ENCODE peak calls at places on chromosomes 1 and 21, in nine cellular contexts. One of them, this sample, is unnamed.

GRCh38 chr1:219498666-219499065 is 114.2 kb downstream of the ZC3H11B start:
- DNase-seq in activated T-helper 1 cell treated with Interleukin-2 at 50 U/mL for 16 hours: no peak
- DNase-seq in stimulated activated CD8-positive, alpha-beta memory T cell treated with anti-CD3 and anti-CD28 coated beads, Interleukin-15, amount 100 ng/mL, for 24 hours: no peak
- DNase-seq in CD4-positive, alpha-beta memory T cell: no peak
- DNase-seq in dermis blood vessel endothelial cell: no peak
- DNase-seq in non-pigmented ciliary epithelial cell: no peak
- DNase-seq in activated CD4-positive, alpha-beta T cell treated with anti-CD3 and anti-CD28 coated beads for 48 hours: no peak
- DNase-seq in T follicular helper cell: no peak
- DNase-seq in T-cell: no peak
- DNase-seq in this sample: no peak

GRCh38 chr1:171251741-171252300 is 3.5 kb downstream of the FMO1 start:
- DNase-seq in activated T-helper 1 cell treated with Interleukin-2 at 50 U/mL for 16 hours: no peak
- DNase-seq in stimulated activated CD8-positive, alpha-beta memory T cell treated with anti-CD3 and anti-CD28 coated beads, Interleukin-15, amount 100 ng/mL, for 24 hours: no peak
- DNase-seq in CD4-positive, alpha-beta memory T cell: no peak
- DNase-seq in dermis blood vessel endothelial cell: peak
- DNase-seq in non-pigmented ciliary epithelial cell: no peak
- DNase-seq in activated CD4-positive, alpha-beta T cell treated with anti-CD3 and anti-CD28 coated beads for 48 hours: peak
- DNase-seq in T follicular helper cell: no peak
- DNase-seq in T-cell: peak
- DNase-seq in this sample: peak

GRCh38 chr1:43329995-43330751 is 7.4 kb upstream of the MPL start:
- DNase-seq in activated T-helper 1 cell treated with Interleukin-2 at 50 U/mL for 16 hours: no peak
- DNase-seq in stimulated activated CD8-positive, alpha-beta memory T cell treated with anti-CD3 and anti-CD28 coated beads, Interleukin-15, amount 100 ng/mL, for 24 hours: peak
- DNase-seq in CD4-positive, alpha-beta memory T cell: no peak
- DNase-seq in dermis blood vessel endothelial cell: peak
- DNase-seq in non-pigmented ciliary epithelial cell: peak
- DNase-seq in activated CD4-positive, alpha-beta T cell treated with anti-CD3 and anti-CD28 coated beads for 48 hours: peak
- DNase-seq in T follicular helper cell: no peak
- DNase-seq in T-cell: no peak
- DNase-seq in this sample: peak

GRCh38 chr1:171742577-171742922 is 685 bp upstream of the VAMP4 start:
- DNase-seq in activated T-helper 1 cell treated with Interleukin-2 at 50 U/mL for 16 hours: no peak
- DNase-seq in stimulated activated CD8-positive, alpha-beta memory T cell treated with anti-CD3 and anti-CD28 coated beads, Interleukin-15, amount 100 ng/mL, for 24 hours: no peak
- DNase-seq in CD4-positive, alpha-beta memory T cell: no peak
- DNase-seq in dermis blood vessel endothelial cell: peak
- DNase-seq in non-pigmented ciliary epithelial cell: no peak
- DNase-seq in activated CD4-positive, alpha-beta T cell treated with anti-CD3 and anti-CD28 coated beads for 48 hours: peak
- DNase-seq in T follicular helper cell: no peak
- DNase-seq in T-cell: no peak
- DNase-seq in this sample: peak

GRCh38 chr21:42233067-42233981 is 14.4 kb downstream of the ABCG1 start:
- DNase-seq in activated T-helper 1 cell treated with Interleukin-2 at 50 U/mL for 16 hours: peak
- DNase-seq in stimulated activated CD8-positive, alpha-beta memory T cell treated with anti-CD3 and anti-CD28 coated beads, Interleukin-15, amount 100 ng/mL, for 24 hours: no peak
- DNase-seq in CD4-positive, alpha-beta memory T cell: peak
- DNase-seq in dermis blood vessel endothelial cell: peak
- DNase-seq in non-pigmented ciliary epithelial cell: no peak
- DNase-seq in activated CD4-positive, alpha-beta T cell treated with anti-CD3 and anti-CD28 coated beads for 48 hours: peak
- DNase-seq in T follicular helper cell: peak
- DNase-seq in T-cell: peak
- DNase-seq in this sample: peak

GRCh38 chr21:45365186-45365607 is 39.8 kb upstream of the COL18A1 start:
- DNase-seq in activated T-helper 1 cell treated with Interleukin-2 at 50 U/mL for 16 hours: no peak
- DNase-seq in stimulated activated CD8-positive, alpha-beta memory T cell treated with anti-CD3 and anti-CD28 coated beads, Interleukin-15, amount 100 ng/mL, for 24 hours: no peak
- DNase-seq in CD4-positive, alpha-beta memory T cell: no peak
- DNase-seq in dermis blood vessel endothelial cell: no peak
- DNase-seq in non-pigmented ciliary epithelial cell: no peak
- DNase-seq in activated CD4-positive, alpha-beta T cell treated with anti-CD3 and anti-CD28 coated beads for 48 hours: no peak
- DNase-seq in T follicular helper cell: no peak
- DNase-seq in T-cell: no peak
- DNase-seq in this sample: no peak

GRCh38 chr1:16245476-16246196 is 8.7 kb upstream of the CPLANE2 start:
- DNase-seq in activated T-helper 1 cell treated with Interleukin-2 at 50 U/mL for 16 hours: no peak
- DNase-seq in stimulated activated CD8-positive, alpha-beta memory T cell treated with anti-CD3 and anti-CD28 coated beads, Interleukin-15, amount 100 ng/mL, for 24 hours: no peak
- DNase-seq in CD4-positive, alpha-beta memory T cell: no peak
- DNase-seq in dermis blood vessel endothelial cell: no peak
- DNase-seq in non-pigmented ciliary epithelial cell: no peak
- DNase-seq in activated CD4-positive, alpha-beta T cell treated with anti-CD3 and anti-CD28 coated beads for 48 hours: no peak
- DNase-seq in T follicular helper cell: no peak
- DNase-seq in T-cell: no peak
- DNase-seq in this sample: no peak

GRCh38 chr1:45569571-45569961 is 14.3 kb upstream of the NASP start:
- DNase-seq in activated T-helper 1 cell treated with Interleukin-2 at 50 U/mL for 16 hours: no peak
- DNase-seq in stimulated activated CD8-positive, alpha-beta memory T cell treated with anti-CD3 and anti-CD28 coated beads, Interleukin-15, amount 100 ng/mL, for 24 hours: no peak
- DNase-seq in CD4-positive, alpha-beta memory T cell: no peak
- DNase-seq in dermis blood vessel endothelial cell: no peak
- DNase-seq in non-pigmented ciliary epithelial cell: no peak
- DNase-seq in activated CD4-positive, alpha-beta T cell treated with anti-CD3 and anti-CD28 coated beads for 48 hours: no peak
- DNase-seq in T follicular helper cell: no peak
- DNase-seq in T-cell: no peak
- DNase-seq in this sample: no peak

GRCh38 chr21:46161180-46161799 is 5.9 kb upstream of the FTCD start:
- DNase-seq in activated T-helper 1 cell treated with Interleukin-2 at 50 U/mL for 16 hours: no peak
- DNase-seq in stimulated activated CD8-positive, alpha-beta memory T cell treated with anti-CD3 and anti-CD28 coated beads, Interleukin-15, amount 100 ng/mL, for 24 hours: no peak
- DNase-seq in CD4-positive, alpha-beta memory T cell: no peak
- DNase-seq in dermis blood vessel endothelial cell: no peak
- DNase-seq in non-pigmented ciliary epithelial cell: no peak
- DNase-seq in activated CD4-positive, alpha-beta T cell treated with anti-CD3 and anti-CD28 coated beads for 48 hours: no peak
- DNase-seq in T follicular helper cell: no peak
- DNase-seq in T-cell: no peak
- DNase-seq in this sample: no peak

GRCh38 chr1:116415699-116416533 is 42.9 kb downstream of the ATP1A1 start:
- DNase-seq in activated T-helper 1 cell treated with Interleukin-2 at 50 U/mL for 16 hours: no peak
- DNase-seq in stimulated activated CD8-positive, alpha-beta memory T cell treated with anti-CD3 and anti-CD28 coated beads, Interleukin-15, amount 100 ng/mL, for 24 hours: no peak
- DNase-seq in CD4-positive, alpha-beta memory T cell: no peak
- DNase-seq in dermis blood vessel endothelial cell: no peak
- DNase-seq in non-pigmented ciliary epithelial cell: no peak
- DNase-seq in activated CD4-positive, alpha-beta T cell treated with anti-CD3 and anti-CD28 coated beads for 48 hours: no peak
- DNase-seq in T follicular helper cell: no peak
- DNase-seq in T-cell: no peak
- DNase-seq in this sample: peak

GRCh38 chr1:216422821-216423529 is at the start of gene USH2A:
- DNase-seq in activated T-helper 1 cell treated with Interleukin-2 at 50 U/mL for 16 hours: no peak
- DNase-seq in stimulated activated CD8-positive, alpha-beta memory T cell treated with anti-CD3 and anti-CD28 coated beads, Interleukin-15, amount 100 ng/mL, for 24 hours: no peak
- DNase-seq in CD4-positive, alpha-beta memory T cell: no peak
- DNase-seq in dermis blood vessel endothelial cell: no peak
- DNase-seq in non-pigmented ciliary epithelial cell: no peak
- DNase-seq in activated CD4-positive, alpha-beta T cell treated with anti-CD3 and anti-CD28 coated beads for 48 hours: no peak
- DNase-seq in T follicular helper cell: no peak
- DNase-seq in T-cell: no peak
- DNase-seq in this sample: no peak

GRCh38 chr1:64209221-64209620 is 5.8 kb downstream of the UBE2U start:
- DNase-seq in activated T-helper 1 cell treated with Interleukin-2 at 50 U/mL for 16 hours: no peak
- DNase-seq in stimulated activated CD8-positive, alpha-beta memory T cell treated with anti-CD3 and anti-CD28 coated beads, Interleukin-15, amount 100 ng/mL, for 24 hours: no peak
- DNase-seq in CD4-positive, alpha-beta memory T cell: no peak
- DNase-seq in dermis blood vessel endothelial cell: no peak
- DNase-seq in non-pigmented ciliary epithelial cell: no peak
- DNase-seq in activated CD4-positive, alpha-beta T cell treated with anti-CD3 and anti-CD28 coated beads for 48 hours: no peak
- DNase-seq in T follicular helper cell: no peak
- DNase-seq in T-cell: no peak
- DNase-seq in this sample: no peak

GRCh38 chr1:241848680-241849344 is 808 bp downstream of the EXO1 start:
- DNase-seq in activated T-helper 1 cell treated with Interleukin-2 at 50 U/mL for 16 hours: no peak
- DNase-seq in stimulated activated CD8-positive, alpha-beta memory T cell treated with anti-CD3 and anti-CD28 coated beads, Interleukin-15, amount 100 ng/mL, for 24 hours: no peak
- DNase-seq in CD4-positive, alpha-beta memory T cell: no peak
- DNase-seq in dermis blood vessel endothelial cell: no peak
- DNase-seq in non-pigmented ciliary epithelial cell: no peak
- DNase-seq in activated CD4-positive, alpha-beta T cell treated with anti-CD3 and anti-CD28 coated beads for 48 hours: no peak
- DNase-seq in T follicular helper cell: no peak
- DNase-seq in T-cell: no peak
- DNase-seq in this sample: peak

GRCh38 chr1:221449801-221450470 is 292.0 kb downstream of the DUSP10 start:
- DNase-seq in activated T-helper 1 cell treated with Interleukin-2 at 50 U/mL for 16 hours: no peak
- DNase-seq in stimulated activated CD8-positive, alpha-beta memory T cell treated with anti-CD3 and anti-CD28 coated beads, Interleukin-15, amount 100 ng/mL, for 24 hours: no peak
- DNase-seq in CD4-positive, alpha-beta memory T cell: no peak
- DNase-seq in dermis blood vessel endothelial cell: no peak
- DNase-seq in non-pigmented ciliary epithelial cell: no peak
- DNase-seq in activated CD4-positive, alpha-beta T cell treated with anti-CD3 and anti-CD28 coated beads for 48 hours: no peak
- DNase-seq in T follicular helper cell: no peak
- DNase-seq in T-cell: no peak
- DNase-seq in this sample: no peak

GRCh38 chr1:246579818-246580217 is 13.6 kb downstream of the CNST start:
- DNase-seq in activated T-helper 1 cell treated with Interleukin-2 at 50 U/mL for 16 hours: no peak
- DNase-seq in stimulated activated CD8-positive, alpha-beta memory T cell treated with anti-CD3 and anti-CD28 coated beads, Interleukin-15, amount 100 ng/mL, for 24 hours: no peak
- DNase-seq in CD4-positive, alpha-beta memory T cell: no peak
- DNase-seq in dermis blood vessel endothelial cell: no peak
- DNase-seq in non-pigmented ciliary epithelial cell: no peak
- DNase-seq in activated CD4-positive, alpha-beta T cell treated with anti-CD3 and anti-CD28 coated beads for 48 hours: no peak
- DNase-seq in T follicular helper cell: no peak
- DNase-seq in T-cell: no peak
- DNase-seq in this sample: peak

GRCh38 chr1:63693956-63694607 is 79.7 kb upstream of the ROR1 start:
- DNase-seq in activated T-helper 1 cell treated with Interleukin-2 at 50 U/mL for 16 hours: no peak
- DNase-seq in stimulated activated CD8-positive, alpha-beta memory T cell treated with anti-CD3 and anti-CD28 coated beads, Interleukin-15, amount 100 ng/mL, for 24 hours: no peak
- DNase-seq in CD4-positive, alpha-beta memory T cell: no peak
- DNase-seq in dermis blood vessel endothelial cell: no peak
- DNase-seq in non-pigmented ciliary epithelial cell: no peak
- DNase-seq in activated CD4-positive, alpha-beta T cell treated with anti-CD3 and anti-CD28 coated beads for 48 hours: no peak
- DNase-seq in T follicular helper cell: no peak
- DNase-seq in T-cell: no peak
- DNase-seq in this sample: peak

GRCh38 chr1:46532498-46533178 is 18.8 kb downstream of the KNCN start:
- DNase-seq in activated T-helper 1 cell treated with Interleukin-2 at 50 U/mL for 16 hours: peak
- DNase-seq in stimulated activated CD8-positive, alpha-beta memory T cell treated with anti-CD3 and anti-CD28 coated beads, Interleukin-15, amount 100 ng/mL, for 24 hours: peak
- DNase-seq in CD4-positive, alpha-beta memory T cell: peak
- DNase-seq in dermis blood vessel endothelial cell: peak
- DNase-seq in non-pigmented ciliary epithelial cell: no peak
- DNase-seq in activated CD4-positive, alpha-beta T cell treated with anti-CD3 and anti-CD28 coated beads for 48 hours: peak
- DNase-seq in T follicular helper cell: peak
- DNase-seq in T-cell: peak
- DNase-seq in this sample: peak

GRCh38 chr1:233723387-233723786 is 109.5 kb downstream of the KCNK1 start:
- DNase-seq in activated T-helper 1 cell treated with Interleukin-2 at 50 U/mL for 16 hours: no peak
- DNase-seq in stimulated activated CD8-positive, alpha-beta memory T cell treated with anti-CD3 and anti-CD28 coated beads, Interleukin-15, amount 100 ng/mL, for 24 hours: no peak
- DNase-seq in CD4-positive, alpha-beta memory T cell: no peak
- DNase-seq in dermis blood vessel endothelial cell: no peak
- DNase-seq in non-pigmented ciliary epithelial cell: no peak
- DNase-seq in activated CD4-positive, alpha-beta T cell treated with anti-CD3 and anti-CD28 coated beads for 48 hours: no peak
- DNase-seq in T follicular helper cell: no peak
- DNase-seq in T-cell: no peak
- DNase-seq in this sample: no peak

GRCh38 chr1:215776336-215776735 is 209.2 kb downstream of the KCTD3 start:
- DNase-seq in activated T-helper 1 cell treated with Interleukin-2 at 50 U/mL for 16 hours: no peak
- DNase-seq in stimulated activated CD8-positive, alpha-beta memory T cell treated with anti-CD3 and anti-CD28 coated beads, Interleukin-15, amount 100 ng/mL, for 24 hours: no peak
- DNase-seq in CD4-positive, alpha-beta memory T cell: no peak
- DNase-seq in dermis blood vessel endothelial cell: no peak
- DNase-seq in non-pigmented ciliary epithelial cell: no peak
- DNase-seq in activated CD4-positive, alpha-beta T cell treated with anti-CD3 and anti-CD28 coated beads for 48 hours: no peak
- DNase-seq in T follicular helper cell: no peak
- DNase-seq in T-cell: no peak
- DNase-seq in this sample: no peak

GRCh38 chr1:156471496-156472490 is 28.8 kb downstream of the MEF2D start:
- DNase-seq in activated T-helper 1 cell treated with Interleukin-2 at 50 U/mL for 16 hours: no peak
- DNase-seq in stimulated activated CD8-positive, alpha-beta memory T cell treated with anti-CD3 and anti-CD28 coated beads, Interleukin-15, amount 100 ng/mL, for 24 hours: no peak
- DNase-seq in CD4-positive, alpha-beta memory T cell: no peak
- DNase-seq in dermis blood vessel endothelial cell: no peak
- DNase-seq in non-pigmented ciliary epithelial cell: no peak
- DNase-seq in activated CD4-positive, alpha-beta T cell treated with anti-CD3 and anti-CD28 coated beads for 48 hours: no peak
- DNase-seq in T follicular helper cell: no peak
- DNase-seq in T-cell: no peak
- DNase-seq in this sample: no peak

GRCh38 chr1:53693773-53694717 is 44.9 kb downstream of the GLIS1 start:
- DNase-seq in activated T-helper 1 cell treated with Interleukin-2 at 50 U/mL for 16 hours: no peak
- DNase-seq in stimulated activated CD8-positive, alpha-beta memory T cell treated with anti-CD3 and anti-CD28 coated beads, Interleukin-15, amount 100 ng/mL, for 24 hours: no peak
- DNase-seq in CD4-positive, alpha-beta memory T cell: no peak
- DNase-seq in dermis blood vessel endothelial cell: peak
- DNase-seq in non-pigmented ciliary epithelial cell: no peak
- DNase-seq in activated CD4-positive, alpha-beta T cell treated with anti-CD3 and anti-CD28 coated beads for 48 hours: no peak
- DNase-seq in T follicular helper cell: no peak
- DNase-seq in T-cell: no peak
- DNase-seq in this sample: no peak

GRCh38 chr1:57089855-57090254 is 124.0 kb upstream of the C8B start:
- DNase-seq in activated T-helper 1 cell treated with Interleukin-2 at 50 U/mL for 16 hours: no peak
- DNase-seq in stimulated activated CD8-positive, alpha-beta memory T cell treated with anti-CD3 and anti-CD28 coated beads, Interleukin-15, amount 100 ng/mL, for 24 hours: no peak
- DNase-seq in CD4-positive, alpha-beta memory T cell: no peak
- DNase-seq in dermis blood vessel endothelial cell: no peak
- DNase-seq in non-pigmented ciliary epithelial cell: no peak
- DNase-seq in activated CD4-positive, alpha-beta T cell treated with anti-CD3 and anti-CD28 coated beads for 48 hours: no peak
- DNase-seq in T follicular helper cell: no peak
- DNase-seq in T-cell: no peak
- DNase-seq in this sample: no peak

GRCh38 chr21:39029086-39029772 is 154.0 kb downstream of the PSMG1 start:
- DNase-seq in activated T-helper 1 cell treated with Interleukin-2 at 50 U/mL for 16 hours: no peak
- DNase-seq in stimulated activated CD8-positive, alpha-beta memory T cell treated with anti-CD3 and anti-CD28 coated beads, Interleukin-15, amount 100 ng/mL, for 24 hours: no peak
- DNase-seq in CD4-positive, alpha-beta memory T cell: no peak
- DNase-seq in dermis blood vessel endothelial cell: no peak
- DNase-seq in non-pigmented ciliary epithelial cell: no peak
- DNase-seq in activated CD4-positive, alpha-beta T cell treated with anti-CD3 and anti-CD28 coated beads for 48 hours: no peak
- DNase-seq in T follicular helper cell: no peak
- DNase-seq in T-cell: no peak
- DNase-seq in this sample: no peak

GRCh38 chr1:240189386-240189989 is 97.8 kb downstream of the FMN2 start:
- DNase-seq in activated T-helper 1 cell treated with Interleukin-2 at 50 U/mL for 16 hours: no peak
- DNase-seq in stimulated activated CD8-positive, alpha-beta memory T cell treated with anti-CD3 and anti-CD28 coated beads, Interleukin-15, amount 100 ng/mL, for 24 hours: no peak
- DNase-seq in CD4-positive, alpha-beta memory T cell: peak
- DNase-seq in dermis blood vessel endothelial cell: peak
- DNase-seq in non-pigmented ciliary epithelial cell: no peak
- DNase-seq in activated CD4-positive, alpha-beta T cell treated with anti-CD3 and anti-CD28 coated beads for 48 hours: peak
- DNase-seq in T follicular helper cell: no peak
- DNase-seq in T-cell: no peak
- DNase-seq in this sample: peak

GRCh38 chr1:97209381-97209780 is 487.8 kb downstream of the PTBP2 start:
- DNase-seq in activated T-helper 1 cell treated with Interleukin-2 at 50 U/mL for 16 hours: no peak
- DNase-seq in stimulated activated CD8-positive, alpha-beta memory T cell treated with anti-CD3 and anti-CD28 coated beads, Interleukin-15, amount 100 ng/mL, for 24 hours: no peak
- DNase-seq in CD4-positive, alpha-beta memory T cell: no peak
- DNase-seq in dermis blood vessel endothelial cell: no peak
- DNase-seq in non-pigmented ciliary epithelial cell: no peak
- DNase-seq in activated CD4-positive, alpha-beta T cell treated with anti-CD3 and anti-CD28 coated beads for 48 hours: no peak
- DNase-seq in T follicular helper cell: no peak
- DNase-seq in T-cell: no peak
- DNase-seq in this sample: no peak

GRCh38 chr1:114177282-114177681 is 23.6 kb upstream of the SYT6 start:
- DNase-seq in activated T-helper 1 cell treated with Interleukin-2 at 50 U/mL for 16 hours: no peak
- DNase-seq in stimulated activated CD8-positive, alpha-beta memory T cell treated with anti-CD3 and anti-CD28 coated beads, Interleukin-15, amount 100 ng/mL, for 24 hours: no peak
- DNase-seq in CD4-positive, alpha-beta memory T cell: no peak
- DNase-seq in dermis blood vessel endothelial cell: no peak
- DNase-seq in non-pigmented ciliary epithelial cell: no peak
- DNase-seq in activated CD4-positive, alpha-beta T cell treated with anti-CD3 and anti-CD28 coated beads for 48 hours: no peak
- DNase-seq in T follicular helper cell: no peak
- DNase-seq in T-cell: no peak
- DNase-seq in this sample: no peak

GRCh38 chr1:7422081-7422480 is 349.0 kb upstream of the VAMP3 start:
- DNase-seq in activated T-helper 1 cell treated with Interleukin-2 at 50 U/mL for 16 hours: no peak
- DNase-seq in stimulated activated CD8-positive, alpha-beta memory T cell treated with anti-CD3 and anti-CD28 coated beads, Interleukin-15, amount 100 ng/mL, for 24 hours: no peak
- DNase-seq in CD4-positive, alpha-beta memory T cell: no peak
- DNase-seq in dermis blood vessel endothelial cell: no peak
- DNase-seq in non-pigmented ciliary epithelial cell: no peak
- DNase-seq in activated CD4-positive, alpha-beta T cell treated with anti-CD3 and anti-CD28 coated beads for 48 hours: no peak
- DNase-seq in T follicular helper cell: no peak
- DNase-seq in T-cell: no peak
- DNase-seq in this sample: no peak

GRCh38 chr1:51989582-51990477 is 670 bp downstream of the RAB3B start:
- DNase-seq in activated T-helper 1 cell treated with Interleukin-2 at 50 U/mL for 16 hours: no peak
- DNase-seq in stimulated activated CD8-positive, alpha-beta memory T cell treated with anti-CD3 and anti-CD28 coated beads, Interleukin-15, amount 100 ng/mL, for 24 hours: no peak
- DNase-seq in CD4-positive, alpha-beta memory T cell: no peak
- DNase-seq in dermis blood vessel endothelial cell: no peak
- DNase-seq in non-pigmented ciliary epithelial cell: no peak
- DNase-seq in activated CD4-positive, alpha-beta T cell treated with anti-CD3 and anti-CD28 coated beads for 48 hours: no peak
- DNase-seq in T follicular helper cell: no peak
- DNase-seq in T-cell: no peak
- DNase-seq in this sample: no peak

GRCh38 chr1:150543500-150544143 is 5.6 kb upstream of the ADAMTSL4 start:
- DNase-seq in activated T-helper 1 cell treated with Interleukin-2 at 50 U/mL for 16 hours: no peak
- DNase-seq in stimulated activated CD8-positive, alpha-beta memory T cell treated with anti-CD3 and anti-CD28 coated beads, Interleukin-15, amount 100 ng/mL, for 24 hours: no peak
- DNase-seq in CD4-positive, alpha-beta memory T cell: no peak
- DNase-seq in dermis blood vessel endothelial cell: no peak
- DNase-seq in non-pigmented ciliary epithelial cell: no peak
- DNase-seq in activated CD4-positive, alpha-beta T cell treated with anti-CD3 and anti-CD28 coated beads for 48 hours: no peak
- DNase-seq in T follicular helper cell: no peak
- DNase-seq in T-cell: no peak
- DNase-seq in this sample: no peak

GRCh38 chr1:236489710-236490377 is 33.9 kb upstream of the LGALS8 start:
- DNase-seq in activated T-helper 1 cell treated with Interleukin-2 at 50 U/mL for 16 hours: no peak
- DNase-seq in stimulated activated CD8-positive, alpha-beta memory T cell treated with anti-CD3 and anti-CD28 coated beads, Interleukin-15, amount 100 ng/mL, for 24 hours: no peak
- DNase-seq in CD4-positive, alpha-beta memory T cell: peak
- DNase-seq in dermis blood vessel endothelial cell: peak
- DNase-seq in non-pigmented ciliary epithelial cell: peak
- DNase-seq in activated CD4-positive, alpha-beta T cell treated with anti-CD3 and anti-CD28 coated beads for 48 hours: no peak
- DNase-seq in T follicular helper cell: no peak
- DNase-seq in T-cell: no peak
- DNase-seq in this sample: peak

GRCh38 chr1:30081379-30082102 is 641.8 kb downstream of the MATN1 start:
- DNase-seq in activated T-helper 1 cell treated with Interleukin-2 at 50 U/mL for 16 hours: no peak
- DNase-seq in stimulated activated CD8-positive, alpha-beta memory T cell treated with anti-CD3 and anti-CD28 coated beads, Interleukin-15, amount 100 ng/mL, for 24 hours: no peak
- DNase-seq in CD4-positive, alpha-beta memory T cell: no peak
- DNase-seq in dermis blood vessel endothelial cell: no peak
- DNase-seq in non-pigmented ciliary epithelial cell: no peak
- DNase-seq in activated CD4-positive, alpha-beta T cell treated with anti-CD3 and anti-CD28 coated beads for 48 hours: no peak
- DNase-seq in T follicular helper cell: no peak
- DNase-seq in T-cell: no peak
- DNase-seq in this sample: no peak

This sample was measured in OCI-M1.